ENCODE peak calls at places on chromosomes 5 and 9, in eight cellular contexts. R is GM20000, G is psoas muscle, Z is OCI-LY7, S is H9, K is nephron progenitor cell, P is foreskin fibroblast, W is HFF-Myc. M is an unnamed sample.

GRCh38 chr9:30075451-30076199 is 2308.8 kb upstream of the ACO1 start:
- DNase-seq in R (peak), G (no peak), Z (no peak), S (no peak), K (no peak), P (no peak), W (no peak), M (no peak)

GRCh38 chr5:79237735-79238560 is 2.0 kb downstream of the JMY start:
- DNase-seq in R (peak), G (no peak), Z (peak), S (no peak), K (no peak), P (no peak), W (no peak), M (no peak)

GRCh38 chr5:174609116-174609515 is 115.3 kb upstream of the MSX2 start:
- DNase-seq in R (no peak), G (no peak), Z (no peak), S (no peak), K (peak), P (no peak), W (no peak), M (no peak)

GRCh38 chr9:73412874-73413273 is 261.2 kb downstream of the ANXA1 start:
- DNase-seq in R (no peak), G (no peak), Z (no peak), S (no peak), K (no peak), P (no peak), W (no peak), M (no peak)

GRCh38 chr5:142825378-142826089 is 55.4 kb downstream of the ARHGAP26 start:
- DNase-seq in R (no peak), G (peak), Z (no peak), S (no peak), K (no peak), P (no peak), W (no peak), M (no peak)

GRCh38 chr9:35680331-35681105 is 6.8 kb downstream of the CA9 start:
- DNase-seq in R (peak), G (no peak), Z (peak), S (peak), K (no peak), P (peak), W (no peak), M (no peak)

GRCh38 chr9:113322671-113323070 is 17.4 kb downstream of the WDR31 start:
- DNase-seq in R (no peak), G (no peak), Z (no peak), S (no peak), K (no peak), P (no peak), W (no peak), M (no peak)

GRCh38 chr9:126430124-126430523 is 103.5 kb downstream of the MVB12B start:
- DNase-seq in R (no peak), G (no peak), Z (no peak), S (peak), K (no peak), P (no peak), W (no peak), M (no peak)

GRCh38 chr5:79069488-79070001 is at the start of the genes BHMT2 and DMGDH:
- DNase-seq in R (no peak), G (peak), Z (no peak), S (peak), K (no peak), P (peak), W (no peak), M (no peak)

GRCh38 chr9:70868661-70869652 is 252.5 kb downstream of the TRPM3 start:
- DNase-seq in R (no peak), G (no peak), Z (no peak), S (no peak), K (no peak), P (no peak), W (no peak), M (no peak)

GRCh38 chr5:77360381-77360780 is 131.7 kb downstream of the WDR41 start:
- DNase-seq in R (no peak), G (no peak), Z (no peak), S (no peak), K (no peak), P (no peak), W (no peak), M (no peak)

GRCh38 chr5:453725-454481 is 10.9 kb downstream of the EXOC3 start:
- DNase-seq in R (no peak), G (peak), Z (no peak), S (peak), K (no peak), P (no peak), W (no peak), M (no peak)

GRCh38 chr5:113246371-113246870 is 188.4 kb downstream of the TSSK1B start:
- DNase-seq in R (no peak), G (no peak), Z (no peak), S (no peak), K (no peak), P (peak), W (no peak), M (no peak)

GRCh38 chr9:114016101-114016500 is 62.0 kb downstream of the AMBP start:
- DNase-seq in R (no peak), G (no peak), Z (no peak), S (no peak), K (no peak), P (no peak), W (no peak), M (peak)

GRCh38 chr5:142059304-142059940 is 46.6 kb upstream of the GNPDA1 start:
- DNase-seq in R (no peak), G (no peak), Z (no peak), S (peak), K (no peak), P (peak), W (no peak), M (no peak)

GRCh38 chr5:1471240-1471853 is 26.1 kb upstream of the SLC6A3 start:
- DNase-seq in R (no peak), G (peak), Z (no peak), S (no peak), K (no peak), P (no peak), W (no peak), M (no peak)

GRCh38 chr5:115524199-115524598 is 20.4 kb downstream of the FEM1C start:
- DNase-seq in R (no peak), G (no peak), Z (no peak), S (no peak), K (no peak), P (no peak), W (no peak), M (no peak)

GRCh38 chr9:92988215-92988731 is 41.0 kb downstream of the FGD3 start:
- DNase-seq in R (no peak), G (no peak), Z (no peak), S (peak), K (no peak), P (no peak), W (no peak), M (peak)

GRCh38 chr9:18422296-18423036 is 51.5 kb upstream of the ADAMTSL1 start:
- DNase-seq in R (no peak), G (no peak), Z (no peak), S (no peak), K (no peak), P (no peak), W (no peak), M (no peak)

GRCh38 chr5:180313677-180314076 is 21.8 kb upstream of the MAPK9 start:
- DNase-seq in R (no peak), G (no peak), Z (no peak), S (no peak), K (no peak), P (peak), W (no peak), M (no peak)

GRCh38 chr5:175840050-175840841 is 31.1 kb upstream of the CPLX2 start:
- DNase-seq in R (peak), G (no peak), Z (peak), S (no peak), K (no peak), P (peak), W (no peak), M (no peak)

GRCh38 chr5:10090074-10090473 is 159.6 kb downstream of the ATPSCKMT start:
- DNase-seq in R (no peak), G (no peak), Z (no peak), S (no peak), K (no peak), P (no peak), W (no peak), M (no peak)

GRCh38 chr5:33482335-33482734 is 41.6 kb downstream of the TARS1 start:
- DNase-seq in R (no peak), G (no peak), Z (no peak), S (peak), K (no peak), P (no peak), W (no peak), M (no peak)

GRCh38 chr9:107462691-107463090 is 26.9 kb downstream of the KLF4 start:
- DNase-seq in R (no peak), G (no peak), Z (no peak), S (no peak), K (no peak), P (peak), W (peak), M (no peak)

GRCh38 chr9:2321523-2322148 is 300.0 kb upstream of the VLDLR start:
- DNase-seq in R (no peak), G (no peak), Z (no peak), S (no peak), K (no peak), P (no peak), W (no peak), M (no peak)
- TF ChIP-seq CTCF in R (no peak), G (peak), Z (peak), S (no peak), K (no peak), P (no peak), W (no peak), M (peak)

GRCh38 chr9:34253460-34253837 is 74.6 kb downstream of the UBAP1 start:
- DNase-seq in R (no peak), G (no peak), Z (no peak), S (no peak), K (no peak), P (peak), W (no peak), M (no peak)
- TF ChIP-seq CTCF in R (no peak), G (peak), Z (no peak), S (no peak), K (no peak), P (peak), W (no peak), M (no peak)

GRCh38 chr9:81847181-81847915 is 80.9 kb upstream of the SPATA31D4 start:
- DNase-seq in R (no peak), G (no peak), Z (no peak), S (no peak), K (no peak), P (no peak), W (no peak), M (no peak)

GRCh38 chr9:81849631-81850259 is 78.5 kb upstream of the SPATA31D4 start:
- DNase-seq in R (no peak), G (no peak), Z (no peak), S (no peak), K (no peak), P (no peak), W (no peak), M (no peak)

GRCh38 chr9:81851340-81851739 is 76.9 kb upstream of the SPATA31D4 start:
- DNase-seq in R (no peak), G (no peak), Z (no peak), S (no peak), K (no peak), P (no peak), W (no peak), M (no peak)

GRCh38 chr9:81844131-81844567 is 84.1 kb upstream of the SPATA31D4 start:
- DNase-seq in R (no peak), G (no peak), Z (no peak), S (no peak), K (no peak), P (no peak), W (no peak), M (no peak)

DNA sequence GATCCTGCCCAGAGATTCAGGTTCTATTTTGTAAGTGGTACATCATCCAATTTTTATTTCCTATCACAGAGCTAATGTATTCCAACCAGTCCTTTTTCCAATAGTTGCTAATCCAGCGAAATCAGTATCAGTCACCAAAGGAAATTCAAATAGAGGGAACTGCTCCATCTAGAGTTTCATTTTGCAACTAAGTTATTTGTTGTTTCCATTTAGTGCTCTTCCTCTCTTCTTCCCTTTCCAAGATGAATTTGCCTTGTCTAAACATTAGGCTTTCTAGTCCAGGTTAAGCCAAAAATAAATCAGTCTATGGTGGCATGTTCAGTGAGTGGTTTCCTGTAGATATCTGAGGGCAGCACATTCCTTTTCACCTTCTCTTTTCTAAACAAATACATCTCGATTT is 79.8 kb upstream of the SPATA31D4 start:
- DNase-seq in R (no peak), G (no peak), Z (no peak), S (no peak), K (no peak), P (peak), W (no peak), M (no peak)
- TF ChIP-seq CTCF in R (no peak), G (peak), Z (peak), S (peak), K (no peak), P (peak), W (no peak), M (peak)

GRCh38 chr5:172064766-172065165 is 58.3 kb upstream of the FBXW11 start:
- DNase-seq in R (no peak), G (no peak), Z (no peak), S (peak), K (no peak), P (no peak), W (no peak), M (no peak)

GRCh38 chr5:172059661-172060100 is 53.2 kb upstream of the FBXW11 start:
- DNase-seq in R (no peak), G (no peak), Z (peak), S (no peak), K (no peak), P (no peak), W (no peak), M (no peak)

GRCh38 chr5:172065431-172066065 is 59.1 kb upstream of the FBXW11 start:
- DNase-seq in R (no peak), G (no peak), Z (no peak), S (peak), K (no peak), P (no peak), W (no peak), M (no peak)

GRCh38 chr5:172064358-172064757 is 57.9 kb upstream of the FBXW11 start:
- DNase-seq in R (no peak), G (no peak), Z (no peak), S (no peak), K (no peak), P (no peak), W (no peak), M (no peak)
- TF ChIP-seq CTCF in R (no peak), G (no peak), Z (no peak), S (no peak), K (no peak), P (no peak), W (no peak), M (no peak)

GRCh38 chr5:140111859-140112551 is 1.9 kb upstream of the PURA start:
- DNase-seq in R (no peak), G (no peak), Z (peak), S (no peak), K (peak), P (no peak), W (no peak), M (no peak)

GRCh38 chr5:140114341-140115185 is 654 bp downstream of the PURA start:
- DNase-seq in R (no peak), G (peak), Z (peak), S (peak), K (peak), P (peak), W (no peak), M (peak)

GRCh38 chr5:140112685-140113179 is 1.2 kb upstream of the PURA start:
- DNase-seq in R (no peak), G (no peak), Z (no peak), S (no peak), K (no peak), P (no peak), W (no peak), M (no peak)

GRCh38 chr5:140113699-140114263 is at the start of gene PURA:
- DNase-seq in R (peak), G (peak), Z (peak), S (peak), K (peak), P (peak), W (peak), M (peak)

DNA sequence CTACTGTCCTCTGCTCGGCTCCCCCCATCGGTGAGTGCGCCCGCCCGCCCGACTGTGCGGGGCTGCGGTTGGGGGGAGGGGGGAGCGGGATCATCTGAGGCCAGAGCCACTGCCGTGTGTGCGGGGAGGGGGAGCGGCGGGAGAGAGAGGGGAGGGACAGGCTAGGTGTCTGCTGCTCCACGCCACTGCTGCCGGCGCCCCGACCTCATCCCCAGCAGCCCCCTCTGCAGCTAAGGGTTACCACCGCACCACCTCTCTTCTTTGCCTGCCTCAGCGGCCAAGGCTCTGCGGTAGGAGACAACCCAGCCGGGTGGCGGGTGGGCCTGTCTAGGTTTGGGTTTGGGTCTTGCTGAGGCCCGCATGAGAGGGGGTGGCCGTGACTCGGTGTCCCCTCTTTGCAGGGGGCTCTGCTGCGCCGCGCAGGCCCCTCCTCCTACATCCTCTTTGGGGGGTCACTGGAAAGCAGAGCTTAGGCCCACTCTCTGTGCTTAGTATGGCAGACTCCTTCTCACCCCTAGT is 670 bp upstream of the PURA start:
- DNase-seq in R (no peak), G (peak), Z (peak), S (peak), K (peak), P (no peak), W (no peak), M (no peak)
- TF ChIP-seq CTCF in R (no peak), G (no peak), Z (no peak), S (no peak), K (no peak), P (no peak), W (no peak), M (no peak)

DNA sequence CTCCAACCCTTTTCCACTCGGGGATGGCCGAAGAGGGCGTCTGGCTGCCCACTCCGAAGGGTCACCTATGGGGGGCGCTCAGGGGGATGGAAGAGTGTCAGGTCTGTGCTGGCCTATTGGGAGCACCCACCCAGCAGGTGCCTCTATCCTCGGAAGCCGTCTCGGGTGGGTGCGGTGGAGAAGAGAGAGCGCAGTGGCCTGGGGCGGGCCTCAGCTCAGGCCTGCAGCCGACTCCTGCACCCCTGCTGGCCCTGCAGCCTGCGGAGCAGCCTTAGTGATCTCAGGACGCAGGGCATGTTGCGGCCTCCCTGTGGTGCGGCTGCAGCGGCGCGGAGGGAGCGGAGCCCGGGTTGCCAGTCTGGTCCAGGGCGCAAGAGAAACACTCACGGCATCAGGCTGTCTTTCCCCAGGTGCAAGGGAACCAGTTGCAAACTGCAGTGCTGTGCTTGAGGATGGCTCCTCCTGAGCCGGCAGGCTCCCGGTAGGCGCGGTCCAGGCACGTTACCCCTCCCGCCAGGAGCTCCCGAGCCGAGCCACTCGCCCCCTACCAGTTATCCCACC is 1.5 kb upstream of the IRX2 start:
- DNase-seq in R (peak), G (no peak), Z (no peak), S (no peak), K (no peak), P (no peak), W (no peak), M (no peak)
- TF ChIP-seq CTCF in R (no peak), G (no peak), Z (no peak), S (peak), K (no peak), P (no peak), W (no peak), M (peak)

DNA sequence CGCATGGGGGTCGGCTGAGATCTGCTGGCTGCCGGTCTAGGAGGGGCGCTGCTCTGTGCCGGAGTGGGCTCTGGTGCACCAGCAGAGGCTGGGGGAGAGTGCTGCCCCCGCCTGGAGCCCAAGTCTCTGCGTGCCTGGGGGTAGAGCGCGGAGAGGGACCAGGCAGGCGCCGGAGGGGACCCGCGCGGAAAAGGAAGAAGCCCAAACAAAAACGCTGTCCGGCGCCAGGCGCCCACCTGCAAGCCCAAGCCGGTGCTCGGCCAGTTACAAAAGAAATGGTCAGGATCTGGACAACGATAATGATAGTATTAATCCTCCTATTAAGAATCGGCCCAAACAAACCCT is 575 bp upstream of the S1PR3 start:
- DNase-seq in R (no peak), G (no peak), Z (peak), S (peak), K (peak), P (no peak), W (no peak), M (no peak)
- TF ChIP-seq CTCF in R (no peak), G (no peak), Z (peak), S (peak), K (no peak), P (no peak), W (no peak), M (peak)

M was measured in osteocyte.